ENCODE peak calls at places on chromosomes 1 and 21, in four cellular contexts. Q is KBM-7; H is activated T-helper 1 cell treated with anti-CD3 and anti-CD28 coated beads, Interleukin-2, amount 50 U/mL, for 16 hours; E is HT1080. U is an unnamed sample.

GRCh38 chr1:18100060-18100459 is 7.5 kb upstream of the IGSF21 start:
- DNase-seq in Q (no peak), E (no peak), H (no peak), U (no peak)

GRCh38 chr21:44681861-44682579 is at the start of gene KRTAP12-1:
- DNase-seq in E (no peak), H (no peak), Q (no peak), U (no peak)

GRCh38 chr1:93763981-93764750 is 82.5 kb upstream of the BCAR3 start:
- DNase-seq in Q (no peak), E (no peak), H (no peak), U (no peak)

GRCh38 chr1:77473690-77474089 is 191.9 kb downstream of the AK5 start:
- DNase-seq in E (peak), Q (no peak), H (no peak), U (no peak)

GRCh38 chr1:118927421-118927820 is 60.7 kb downstream of the TBX15 start:
- DNase-seq in H (no peak), E (no peak), Q (no peak), U (no peak)

GRCh38 chr1:80218112-80218511 is 1211.6 kb upstream of the ADGRL4 start:
- DNase-seq in H (no peak), Q (peak), E (peak), U (no peak)

GRCh38 chr1:78607334-78607927 is 12.8 kb upstream of the IFI44L start:
- DNase-seq in E (peak), Q (peak), H (no peak), U (no peak)

GRCh38 chr1:175152006-175152652 is 40.4 kb downstream of the KIAA0040 start:
- DNase-seq in E (peak), Q (peak), H (peak), U (peak)

GRCh38 chr1:190353538-190354101 is 124.0 kb downstream of the BRINP3 start:
- DNase-seq in Q (no peak), E (peak), H (no peak), U (no peak)

GRCh38 chr1:201448981-201449380 is 20.0 kb downstream of the PHLDA3 start:
- DNase-seq in Q (no peak), H (no peak), E (no peak), U (no peak)

GRCh38 chr1:1359316-1359667 is 937 bp upstream of the MXRA8 start:
- DNase-seq in Q (no peak), H (no peak), E (no peak), U (no peak)

GRCh38 chr1:27659497-27660299 is 12.3 kb downstream of the IFI6 start:
- DNase-seq in E (no peak), Q (peak), H (peak), U (peak)

GRCh38 chr1:221778535-221779142 is 36.8 kb upstream of the DUSP10 start:
- DNase-seq in E (no peak), H (no peak), Q (peak), U (peak)

GRCh38 chr21:36909423-36909822 is 57.0 kb downstream of the HLCS start:
- DNase-seq in E (no peak), H (no peak), Q (no peak), U (no peak)

GRCh38 chr21:17988038-17988437 is 168.9 kb upstream of the C21orf91 start:
- DNase-seq in E (no peak), Q (no peak), H (no peak), U (no peak)

GRCh38 chr1:227447531-227447990 is 115.8 kb upstream of the ZNF678 start:
- DNase-seq in E (no peak), H (no peak), Q (no peak), U (no peak)

GRCh38 chr1:70714149-70714548 is 303.1 kb downstream of the CTH start:
- DNase-seq in E (no peak), H (no peak), Q (no peak), U (no peak)